ENCODE peak calls at places on chromosomes 16 and 17, in five cellular contexts. M is H1, U is SK-N-SH, D is GM12878, L is HCT116. X is an unnamed sample.

GRCh38 chr16:3027983-3028715 is 4.3 kb downstream of the THOC6 start:
- DNase-seq in M (peak), U (peak), D (peak), L (peak), X (peak)

GRCh38 chr17:28928061-28928460 is 23.3 kb downstream of the PHF12 start:
- DNase-seq in M (no peak), U (no peak), D (no peak), L (no peak), X (no peak)

GRCh38 chr17:8502100-8502499 is 66.4 kb downstream of the NDEL1 start:
- DNase-seq in M (no peak), U (no peak), D (no peak), L (no peak), X (no peak)

GRCh38 chr16:88062341-88062861 is 111.2 kb downstream of the BANP start:
- DNase-seq in M (no peak), U (peak), D (no peak), L (no peak), X (no peak)

GRCh38 chr16:68644303-68644702 is 807 bp upstream of the CDH3 start:
- DNase-seq in M (peak), U (no peak), D (no peak), L (no peak), X (no peak)

GRCh38 chr16:24255446-24256352 is at the start of gene CACNG3:
- DNase-seq in M (peak), U (peak), D (no peak), L (no peak), X (no peak)

GRCh38 chr16:68676113-68676860 is 31.2 kb downstream of the CDH3 start:
- DNase-seq in M (no peak), U (no peak), D (no peak), L (no peak), X (no peak)

GRCh38 chr16:14056970-14057369 is 14.1 kb upstream of the MRTFB start:
- DNase-seq in M (no peak), U (no peak), D (no peak), L (no peak), X (no peak)

GRCh38 chr17:55278173-55278748 is 13.5 kb downstream of the HLF start:
- DNase-seq in M (no peak), U (peak), D (no peak), L (no peak), X (no peak)

GRCh38 chr17:19370493-19370960 is 7.8 kb upstream of the MAPK7 start:
- DNase-seq in M (no peak), U (no peak), D (no peak), L (no peak), X (no peak)

GRCh38 chr17:2025622-2026309 is 632 bp upstream of the RTN4RL1 start:
- DNase-seq in M (peak), U (peak), D (no peak), L (no peak), X (no peak)

GRCh38 chr17:50301891-50302584 is 27.8 kb downstream of the TMEM92 start:
- DNase-seq in M (no peak), U (no peak), D (no peak), L (no peak), X (no peak)

GRCh38 chr16:51939371-51940005 is 607.5 kb downstream of the TOX3 start:
- DNase-seq in M (no peak), U (peak), D (no peak), L (no peak), X (no peak)

GRCh38 chr17:73936908-73937627 is 266.4 kb upstream of the RPL38 start:
- DNase-seq in M (no peak), U (no peak), D (no peak), L (no peak), X (no peak)

GRCh38 chr16:85902366-85903155 is 3.6 kb downstream of the IRF8 start:
- DNase-seq in M (no peak), U (no peak), D (peak), L (no peak), X (no peak)

GRCh38 chr17:38750312-38751121 is 2.0 kb upstream of the PSMB3 start:
- DNase-seq in M (peak), U (no peak), D (no peak), L (no peak), X (no peak)

GRCh38 chr17:56887552-56888467 is 26.0 kb downstream of the TRIM25 start:
- DNase-seq in M (no peak), U (no peak), D (no peak), L (peak), X (peak)

GRCh38 chr17:72383053-72383847 is 262.4 kb downstream of the SOX9 start:
- DNase-seq in M (peak), U (no peak), D (no peak), L (no peak), X (no peak)
- TF ChIP-seq POLR2AphosphoS5 in M (no peak), U (no peak), D (no peak), L (no peak), X (no peak)

GRCh38 chr17:41308251-41308917 is 725 bp downstream of the KRTAP16-1 start:
- DNase-seq in M (no peak), U (no peak), D (peak), L (no peak), X (no peak)
- TF ChIP-seq SIN3A in M (no peak), U (no peak), D (no peak), L (no peak), X (no peak)

GRCh38 chr17:67058036-67058435 is 13.7 kb downstream of the CACNG1 start:
- DNase-seq in M (no peak), U (no peak), D (no peak), L (no peak), X (no peak)

GRCh38 chr17:67056746-67057490 is 12.6 kb downstream of the CACNG1 start:
- DNase-seq in M (peak), U (peak), D (no peak), L (no peak), X (no peak)

GRCh38 chr17:67055041-67055443 is 10.7 kb downstream of the CACNG1 start:
- DNase-seq in M (peak), U (no peak), D (no peak), L (no peak), X (no peak)

GRCh38 chr17:67054608-67055007 is 10.3 kb downstream of the CACNG1 start:
- DNase-seq in M (no peak), U (no peak), D (no peak), L (no peak), X (no peak)

GRCh38 chr17:67055811-67056745 is 11.7 kb downstream of the CACNG1 start:
- DNase-seq in M (peak), U (peak), D (no peak), L (no peak), X (no peak)
- TF ChIP-seq POLR2AphosphoS5 in M (no peak), U (no peak), D (no peak), L (no peak), X (no peak)

DNA sequence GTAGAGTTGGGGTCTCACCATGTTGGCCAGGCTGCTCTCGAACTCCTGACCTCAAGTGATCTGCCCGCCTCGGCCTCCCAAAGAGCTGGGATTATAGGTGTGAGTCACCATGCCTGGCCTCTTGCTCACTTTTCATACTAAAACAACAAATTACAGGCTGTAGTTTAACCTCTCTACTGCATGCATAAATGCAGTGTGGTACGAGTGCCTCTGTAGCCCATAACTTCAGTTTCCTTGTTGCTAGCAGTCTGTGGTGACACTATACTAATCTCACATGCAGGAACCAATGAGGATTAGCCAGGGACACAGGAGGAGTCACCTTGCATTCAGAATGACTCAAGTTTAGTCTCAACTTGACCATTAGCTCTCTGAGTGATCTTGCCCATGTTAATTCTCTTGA is 20.1 kb downstream of the HMOX2 start:
- DNase-seq in M (no peak), U (no peak), D (no peak), L (peak), X (no peak)
- TF ChIP-seq SIN3A in M (no peak), U (no peak), D (no peak), L (no peak), X (no peak)

DNA sequence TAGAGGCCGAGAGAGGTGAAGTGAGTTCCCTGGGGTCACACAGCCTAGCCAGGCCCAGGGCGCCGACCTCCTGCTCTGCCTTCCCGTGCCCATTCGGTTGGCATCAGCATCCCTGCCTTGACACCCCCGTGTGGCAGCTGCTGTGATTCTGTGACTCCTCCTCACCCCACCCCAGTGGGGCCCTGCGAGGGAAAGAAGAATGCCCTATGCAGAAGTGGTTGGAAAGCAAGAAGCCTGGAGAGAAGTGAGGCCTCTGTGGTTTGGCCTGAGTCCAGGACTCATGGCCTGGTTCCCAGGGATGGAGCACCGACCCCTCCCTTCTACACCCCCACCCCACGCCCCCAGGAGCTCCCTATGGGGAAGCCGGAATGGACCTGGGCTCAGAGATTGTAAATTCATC is 296.2 kb downstream of the SEC14L1 start:
- DNase-seq in M (no peak), U (peak), D (no peak), L (no peak), X (no peak)
- TF ChIP-seq POLR2AphosphoS5 in M (no peak), U (peak), D (no peak), L (no peak), X (no peak)

X was measured in Panc1.